ENCODE peak calls at places on chromosomes 12 and 14, in four cellular contexts. Z is 8988T, V is cardiac muscle cell, A is HT1080. O is an unnamed sample.

GRCh38 chr14:100825691-100826331 is at the start of gene MEG3:
- DNase-seq in Z (no peak), V (peak), A (no peak), O (no peak)

GRCh38 chr12:75378354-75378753 is 12.5 kb upstream of the GLIPR1L2 start:
- DNase-seq in Z (no peak), A (no peak), V (peak), O (no peak)

GRCh38 chr12:104733717-104734175 is 224.3 kb downstream of the SLC41A2 start:
- DNase-seq in V (peak), Z (peak), A (no peak), O (no peak)

GRCh38 chr12:26097046-26097878 is 27.6 kb downstream of the BHLHE41 start:
- DNase-seq in Z (no peak), V (peak), A (peak), O (no peak)

GRCh38 chr14:100155049-100155621 is 4.3 kb downstream of the DEGS2 start:
- DNase-seq in A (peak), Z (peak), V (peak), O (peak)

GRCh38 chr12:98399532-98399931 is 115.9 kb upstream of the TMPO start:
- DNase-seq in A (peak), Z (no peak), V (peak), O (no peak)

GRCh38 chr14:51216602-51217001 is 23.4 kb upstream of the TMX1 start:
- DNase-seq in V (peak), A (no peak), Z (no peak), O (no peak)

GRCh38 chr12:48118491-48118890 is 673 bp upstream of the PFKM start:
- DNase-seq in V (peak), A (no peak), Z (no peak), O (no peak)

GRCh38 chr12:50517456-50518048 is 12.8 kb downstream of the DIP2B start:
- DNase-seq in A (peak), V (peak), Z (no peak), O (no peak)

GRCh38 chr14:20680843-20681347 is 3.5 kb upstream of the RNASE4 start:
- DNase-seq in Z (no peak), V (no peak), A (no peak), O (no peak)

GRCh38 chr12:4118601-4119156 is 154.9 kb upstream of the CCND2 start:
- DNase-seq in Z (no peak), V (no peak), A (no peak), O (no peak)

GRCh38 chr12:90086281-90086680 is 377.6 kb upstream of the ATP2B1 start:
- DNase-seq in A (peak), Z (no peak), V (no peak), O (no peak)

GRCh38 chr12:30795660-30796507 is 41.1 kb upstream of the CAPRIN2 start:
- DNase-seq in A (peak), V (peak), Z (peak), O (peak)

GRCh38 chr14:92500491-92500941 is 13.1 kb upstream of the RIN3 start:
- DNase-seq in V (peak), Z (no peak), A (peak), O (no peak)

GRCh38 chr14:76720382-76720813 is 40.9 kb upstream of the VASH1 start:
- DNase-seq in A (peak), Z (no peak), V (peak), O (peak)

GRCh38 chr14:56807586-56808168 is 2.6 kb downstream of the OTX2 start:
- DNase-seq in Z (no peak), V (no peak), A (no peak), O (no peak)

O was measured in HuH-7.5.